ENCODE peak calls at places on chromosomes 3 and 15, in seven cellular contexts. E, I, G, D, S, Z and T are unnamed samples.

GRCh38 chr15:78130012-78130353 is 1.3 kb downstream of the CIB2 start:
- DNase-seq in D (no peak), Z (no peak), E (no peak), I (no peak), S (no peak), G (no peak), T (no peak)

GRCh38 chr3:155233213-155233612 is 60.3 kb downstream of the STRIT1 start:
- DNase-seq in D (no peak), I (no peak), S (peak; percentile 26), G (no peak), Z (peak; percentile 84), E (peak; percentile 97), T (no peak)

GRCh38 chr15:101808201-101808600 is 3.8 kb upstream of the OR4F15 start:
- DNase-seq in G (no peak), S (no peak), D (no peak), E (peak; percentile 48), Z (peak; percentile 70), I (no peak), T (no peak)

GRCh38 chr3:24622138-24622537 is 127.5 kb upstream of the THRB start:
- DNase-seq in I (no peak), E (no peak), S (no peak), G (no peak), Z (no peak), D (no peak), T (no peak)

GRCh38 chr15:64048766-64049165 is 2.5 kb upstream of the DAPK2 start:
- DNase-seq in Z (no peak), S (no peak), D (peak; percentile 85), I (no peak), E (no peak), G (no peak), T (no peak)

GRCh38 chr3:45127130-45127822 is 18.9 kb downstream of the CDCP1 start:
- DNase-seq in E (no peak), Z (no peak), S (no peak), G (no peak), I (no peak), D (no peak), T (no peak)

GRCh38 chr3:38579551-38580449 is 69.7 kb downstream of the SCN5A start:
- DNase-seq in S (peak; percentile 27), G (peak; percentile 6), E (peak; percentile 14), Z (peak; percentile 69), I (no peak), D (peak; percentile 91), T (no peak)

GRCh38 chr3:89360155-89360554 is 252.7 kb downstream of the EPHA3 start:
- DNase-seq in E (peak; percentile 37), Z (peak; percentile 29), D (no peak), I (no peak), S (no peak), G (no peak), T (no peak)

GRCh38 chr15:67010898-67011619 is 54.3 kb upstream of the SMAD3 start:
- DNase-seq in S (no peak), E (peak; percentile 48), I (no peak), Z (no peak), D (no peak), G (no peak), T (no peak)

GRCh38 chr15:97940993-97941392 is 19.5 kb upstream of the ARRDC4 start:
- DNase-seq in G (no peak), E (no peak), Z (no peak), D (no peak), S (no peak), I (no peak), T (no peak)

GRCh38 chr3:123640311-123641083 is 55.6 kb upstream of the HACD2 start:
- DNase-seq in E (no peak), I (no peak), Z (peak; percentile 67), S (no peak), G (no peak), D (no peak), T (no peak)

GRCh38 chr15:64146041-64146440 is 5.5 kb upstream of the SNX22 start:
- DNase-seq in D (no peak), G (no peak), E (no peak), S (peak; percentile 50), Z (no peak), I (no peak), T (no peak)

GRCh38 chr15:88104357-88104756 is 152.2 kb downstream of the NTRK3 start:
- DNase-seq in S (no peak), G (no peak), I (no peak), D (no peak), E (no peak), Z (no peak), T (no peak)

GRCh38 chr15:99925661-99926461 is 192.6 kb upstream of the LYSMD4 start:
- DNase-seq in G (peak; percentile 22), D (no peak), I (peak; percentile 34), S (no peak), Z (no peak), E (no peak), T (no peak)

GRCh38 chr15:82044373-82045178 is 1.2 kb downstream of the MEX3B start:
- DNase-seq in D (no peak), G (peak; percentile 66), E (peak; percentile 39), I (no peak), Z (peak; percentile 82), S (peak; percentile 76), T (peak; percentile 78)

GRCh38 chr15:95760508-95760907 is 570.0 kb upstream of the NR2F2 start:
- DNase-seq in G (peak; percentile 57), I (no peak), D (no peak), S (no peak), E (peak; percentile 4), Z (no peak), T (peak; percentile 16)

GRCh38 chr15:24955549-24955929 is 752 bp downstream of the SNRPN start:
- DNase-seq in G (no peak), I (no peak), E (no peak), D (no peak), Z (no peak), S (peak; percentile 14), T (peak; percentile 35)

GRCh38 chr3:173891272-173892100 is 493.9 kb downstream of the NLGN1 start:
- DNase-seq in D (peak; percentile 53), Z (peak; percentile 29), I (no peak), G (no peak), S (no peak), E (no peak), T (no peak)

GRCh38 chr3:133886031-133886722 is 9.5 kb downstream of the RAB6B start:
- DNase-seq in D (no peak), G (no peak), S (no peak), I (no peak), Z (no peak), E (no peak), T (no peak)

GRCh38 chr15:88542342-88542733 is 4.1 kb downstream of the DET1 start:
- DNase-seq in Z (no peak), D (peak; percentile 22), I (no peak), G (no peak), E (peak; percentile 12), S (no peak), T (no peak)

GRCh38 chr3:41900265-41900664 is 61.6 kb downstream of the ULK4 start:
- DNase-seq in Z (peak; percentile 61), I (no peak), E (peak; percentile 44), S (no peak), D (peak; percentile 38), G (no peak), T (no peak)